ENCODE peak calls at places on chromosomes 6 and 20, in eight cellular contexts. E, H, B, D, V, T, J and C are unnamed samples.

GRCh38 chr20:31918471-31919105 is 33.3 kb downstream of the PDRG1 start:
- DNase-seq in E (no peak), H (no peak), B (no peak), D (no peak), V (peak; percentile 6), T (no peak), J (no peak), C (no peak)

GRCh38 chr20:45798935-45799642 is 7.3 kb downstream of the DNTTIP1 start:
- DNase-seq in E (no peak), H (peak; percentile 73), B (peak; percentile 78), D (no peak), V (peak; percentile 82), T (peak; percentile 69), J (peak; percentile 74), C (no peak)

GRCh38 chr20:16346956-16347355 is 226.3 kb downstream of the KIF16B start:
- DNase-seq in E (no peak), H (no peak), B (no peak), D (no peak), V (no peak), T (no peak), J (no peak), C (no peak)

GRCh38 chr6:47698342-47698787 is at the start of gene ADGRF4:
- DNase-seq in E (no peak), H (no peak), B (peak; percentile 8), D (no peak), V (peak; percentile 95), T (peak; percentile 13), J (no peak), C (no peak)

GRCh38 chr20:1861347-1861987 is 33.7 kb upstream of the SIRPA start:
- DNase-seq in E (no peak), H (no peak), B (no peak), D (no peak), V (no peak), T (no peak), J (no peak), C (no peak)

GRCh38 chr6:127032971-127033370 is 85.5 kb upstream of the RSPO3 start:
- DNase-seq in E (no peak), H (no peak), B (no peak), D (no peak), V (no peak), T (no peak), J (no peak), C (no peak)

GRCh38 chr20:37989601-37990001 is 43.7 kb downstream of the TTI1 start:
- DNase-seq in E (peak; percentile 38), H (no peak), B (no peak), D (no peak), V (peak; percentile 87), T (peak; percentile 18), J (no peak), C (no peak)

GRCh38 chr6:79949235-79949634 is 1.9 kb upstream of the ELOVL4 start:
- DNase-seq in E (no peak), H (peak; percentile 28), B (peak; percentile 64), D (no peak), V (peak; percentile 66), T (peak; percentile 91), J (peak; percentile 76), C (no peak)

GRCh38 chr6:105291525-105291924 is 111.4 kb downstream of the PREP start:
- DNase-seq in E (no peak), H (no peak), B (no peak), D (no peak), V (no peak), T (no peak), J (no peak), C (no peak)

GRCh38 chr6:113635222-113635970 is 221.7 kb upstream of the MARCKS start:
- DNase-seq in E (no peak), H (no peak), B (no peak), D (no peak), V (no peak), T (no peak), J (no peak), C (no peak)

GRCh38 chr6:155215906-155216305 is 47.9 kb upstream of the CLDN20 start:
- DNase-seq in E (no peak), H (no peak), B (no peak), D (no peak), V (no peak), T (no peak), J (no peak), C (peak; percentile 32)

GRCh38 chr6:26235240-26235730 is 129.7 kb upstream of the BTN3A2 start:
- DNase-seq in E (no peak), H (no peak), B (peak; percentile 27), D (no peak), V (peak; percentile 32), T (peak; percentile 40), J (no peak), C (no peak)

GRCh38 chr6:166422201-166422940 is 39.6 kb upstream of the MPC1 start:
- DNase-seq in E (no peak), H (no peak), B (no peak), D (no peak), V (no peak), T (no peak), J (no peak), C (no peak)

GRCh38 chr6:166419717-166420116 is 37.0 kb upstream of the MPC1 start:
- DNase-seq in E (no peak), H (no peak), B (no peak), D (no peak), V (no peak), T (no peak), J (no peak), C (no peak)

GRCh38 chr6:166419268-166419667 is 36.5 kb upstream of the MPC1 start:
- DNase-seq in E (no peak), H (peak; percentile 58), B (peak; percentile 43), D (no peak), V (peak; percentile 36), T (peak; percentile 92), J (no peak), C (no peak)

GRCh38 chr6:166418691-166419143 is 36.0 kb upstream of the MPC1 start:
- DNase-seq in E (no peak), H (no peak), B (no peak), D (no peak), V (no peak), T (no peak), J (no peak), C (no peak)

DNA sequence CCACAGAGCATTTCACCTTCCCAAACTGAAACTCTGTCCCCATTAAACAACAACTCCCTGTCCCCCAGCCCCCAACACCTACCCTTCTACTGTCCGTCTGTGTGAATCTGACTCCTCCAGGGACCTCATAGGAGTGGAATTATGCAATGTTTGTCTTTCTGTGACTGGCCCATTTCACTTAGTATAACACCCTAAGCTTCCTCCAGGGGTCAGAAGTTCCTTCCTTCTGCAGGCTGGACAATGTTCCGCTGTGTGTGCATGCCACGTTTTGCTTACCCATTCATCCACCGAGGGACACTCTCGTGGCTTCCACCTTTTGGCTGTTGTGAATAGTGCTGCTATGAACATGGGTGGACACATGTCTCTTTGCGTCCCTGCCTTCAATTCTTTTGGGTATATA is 37.6 kb upstream of the MPC1 start:
- DNase-seq in E (no peak), H (no peak), B (peak; percentile 47), D (no peak), V (peak; percentile 55), T (no peak), J (no peak), C (no peak)
- TF ChIP-seq CTCF in E (peak; percentile 33), H (no peak), B (no peak), D (peak; percentile 36), V (peak; percentile 43), T (no peak), J (peak; percentile 29), C (peak; percentile 50)

GRCh38 chr6:39731565-39731964 is 6.4 kb upstream of the KIF6 start:
- DNase-seq in E (no peak), H (no peak), B (peak; percentile 4), D (no peak), V (no peak), T (no peak), J (no peak), C (no peak)
- TF ChIP-seq CTCF in E (no peak), H (no peak), B (no peak), D (peak; percentile 21), V (no peak), T (no peak), J (peak; percentile 14), C (peak; percentile 24)

GRCh38 chr20:23783447-23783846 is 32.7 kb upstream of the CST1 start:
- DNase-seq in E (no peak), H (no peak), B (no peak), D (no peak), V (no peak), T (no peak), J (no peak), C (no peak)

DNA sequence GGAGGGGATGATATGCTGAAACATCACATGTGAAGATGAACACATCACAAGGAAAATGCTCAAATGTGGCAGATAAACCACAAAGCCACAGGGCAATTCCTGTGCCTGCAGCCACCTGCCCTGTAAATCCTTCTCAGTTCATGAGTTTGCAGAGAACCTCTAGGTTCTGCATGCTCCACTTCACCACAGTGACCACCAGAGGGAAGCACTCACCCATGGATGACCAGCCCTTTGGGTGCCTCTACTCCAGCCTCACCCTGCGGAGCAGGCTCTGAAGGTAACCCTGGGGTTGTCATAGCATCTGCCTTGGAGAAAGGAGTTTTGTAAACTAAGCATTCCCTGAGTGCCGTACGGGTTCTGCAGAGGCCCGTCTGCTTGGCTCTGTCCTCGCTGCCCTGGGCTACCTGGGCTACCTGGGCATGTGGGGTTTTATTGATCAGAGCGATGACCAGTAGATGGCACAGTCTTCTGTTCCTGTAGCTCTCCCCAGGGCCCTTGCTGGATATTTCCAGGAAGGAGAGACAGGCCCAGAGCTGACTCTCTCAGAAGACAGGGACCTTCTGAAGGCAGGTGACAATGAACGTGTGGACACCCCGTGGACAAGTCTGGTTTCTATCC is 31.7 kb upstream of the CST1 start:
- DNase-seq in E (no peak), H (peak; percentile 21), B (peak; percentile 52), D (no peak), V (peak; percentile 68), T (peak; percentile 28), J (no peak), C (no peak)
- TF ChIP-seq CTCF in E (peak; percentile 63), H (peak; percentile 56), B (peak; percentile 56), D (peak; percentile 44), V (peak; percentile 92), T (peak; percentile 69), J (peak; percentile 48), C (peak; percentile 40)

GRCh38 chr6:38413097-38413800 is 226.5 kb downstream of the BTBD9 start:
- DNase-seq in E (peak; percentile 22), H (no peak), B (peak; percentile 45), D (no peak), V (no peak), T (no peak), J (no peak), C (no peak)
- TF ChIP-seq CTCF in E (no peak), H (no peak), B (no peak), D (no peak), V (no peak), T (no peak), J (no peak), C (no peak)